ENCODE peak calls at places on chromosome 19, in eight cellular contexts. J is NCI-H748 treated with DMSO at 0.1 percent for 48 hours, L is fibroblast of the conjunctiva, A is T follicular helper cell, B is uterus, Y is heart right ventricle, C is AG04449, R is mucosa of descending colon. O is an unnamed sample.

GRCh38 chr19:48565090-48565489 is 13.1 kb downstream of the SULT2B1 start:
- DNase-seq in C (no peak), R (no peak), L (no peak), A (no peak), J (no peak), Y (no peak), B (no peak), O (no peak)

GRCh38 chr19:53809518-53810186 is 14.5 kb downstream of the NLRP12 start:
- DNase-seq in J (no peak), R (no peak), B (no peak), Y (no peak), C (no peak), L (no peak), A (no peak), O (no peak)

GRCh38 chr19:6711078-6711361 is 9.4 kb downstream of the C3 start:
- DNase-seq in J (no peak), C (no peak), Y (no peak), R (no peak), L (no peak), A (no peak), B (no peak), O (no peak)

GRCh38 chr19:15062036-15062435 is 12.8 kb downstream of the CASP14 start:
- DNase-seq in L (no peak), Y (no peak), J (no peak), C (no peak), A (no peak), B (no peak), R (no peak), O (no peak)

GRCh38 chr19:1248454-1249297 is at the start of gene MIDN:
- DNase-seq in R (peak), J (peak), B (peak), L (peak), A (peak), Y (peak), C (no peak), O (peak)

GRCh38 chr19:51240866-51241265 is 10.0 kb upstream of the SIGLECL1 start:
- DNase-seq in L (no peak), R (no peak), A (no peak), Y (no peak), C (no peak), J (no peak), B (no peak), O (no peak)

GRCh38 chr19:13120817-13121216 is 2.8 kb downstream of the NACC1 start:
- DNase-seq in Y (no peak), R (no peak), B (no peak), J (no peak), L (no peak), A (no peak), C (no peak), O (no peak)

GRCh38 chr19:34461375-34462100 is 20.0 kb upstream of the WTIP start:
- DNase-seq in Y (no peak), R (no peak), A (no peak), C (peak), B (no peak), J (no peak), L (no peak), O (no peak)

GRCh38 chr19:13835791-13836723 is 40.8 kb downstream of the ZSWIM4 start:
- DNase-seq in C (no peak), Y (peak), B (peak), J (no peak), A (no peak), L (no peak), R (peak), O (no peak)

GRCh38 chr19:39211731-39212376 is 7.8 kb upstream of the SYCN start:
- DNase-seq in C (no peak), B (no peak), A (no peak), Y (no peak), L (no peak), R (no peak), J (no peak), O (no peak)

GRCh38 chr19:51114087-51114714 is 6.0 kb upstream of the CTU1 start:
- DNase-seq in C (no peak), Y (no peak), B (no peak), R (no peak), J (no peak), L (no peak), A (no peak), O (no peak)

GRCh38 chr19:15671891-15672579 is 852 bp upstream of the CYP4F12 start:
- DNase-seq in L (no peak), R (no peak), J (no peak), Y (no peak), C (no peak), A (no peak), B (no peak), O (no peak)

GRCh38 chr19:17743874-17744273 is 7.4 kb upstream of the FCHO1 start:
- DNase-seq in J (no peak), A (no peak), R (no peak), C (no peak), L (no peak), Y (no peak), B (no peak), O (no peak)

GRCh38 chr19:58575183-58576041 is 2.3 kb upstream of the MZF1 start:
- DNase-seq in B (peak), Y (peak), A (peak), R (peak), C (no peak), J (no peak), L (peak), O (peak)

GRCh38 chr19:45768644-45769053 is 403 bp downstream of the SIX5 start:
- DNase-seq in Y (peak), R (peak), A (peak), L (no peak), C (no peak), B (no peak), J (no peak), O (no peak)

GRCh38 chr19:35460608-35461007 is 12.6 kb downstream of the FFAR2 start:
- DNase-seq in Y (no peak), J (no peak), L (no peak), A (no peak), R (no peak), B (no peak), C (no peak), O (no peak)

O was measured in tibial nerve.